ENCODE peak calls at places on chromosomes 7 and 10, in four cellular contexts. W is GM23248, A is neural progenitor cell, D is astrocyte. C is an unnamed sample.

GRCh38 chr10:69097729-69098128 is 9.8 kb downstream of the SRGN start:
- DNase-seq in W (no peak), A (no peak), D (no peak), C (no peak)

GRCh38 chr10:130018730-130019185 is 54.7 kb upstream of the EBF3 start:
- DNase-seq in W (no peak), A (no peak), D (no peak), C (no peak)

GRCh38 chr7:47266799-47267198 is 315.1 kb downstream of the TNS3 start:
- DNase-seq in W (peak; percentile 23), A (no peak), D (no peak), C (no peak)

GRCh38 chr7:107327986-107328569 is 141.8 kb upstream of the GPR22 start:
- DNase-seq in W (peak; percentile 40), A (no peak), D (peak; percentile 20), C (peak; percentile 7)

GRCh38 chr7:50266893-50267386 is 37.6 kb upstream of the IKZF1 start:
- DNase-seq in W (no peak), A (no peak), D (no peak), C (no peak)

GRCh38 chr7:30249986-30250774 is 34.2 kb upstream of the ZNRF2 start:
- DNase-seq in W (no peak), A (no peak), D (no peak), C (no peak)

GRCh38 chr10:88091490-88092061 is 228.2 kb downstream of the PTEN start:
- DNase-seq in W (no peak), A (no peak), D (no peak), C (no peak)

GRCh38 chr7:128889121-128889520 is 21.4 kb downstream of the KCP start:
- DNase-seq in W (peak; percentile 38), A (no peak), D (no peak), C (no peak)

GRCh38 chr7:69457912-69458491 is 140.3 kb upstream of the AUTS2 start:
- DNase-seq in W (peak; percentile 46), A (peak; percentile 76), D (peak; percentile 74), C (peak; percentile 68)

GRCh38 chr10:32929634-32930033 is 28.4 kb downstream of the ITGB1 start:
- DNase-seq in W (no peak), A (no peak), D (peak; percentile 66), C (no peak)

GRCh38 chr10:58930497-58930896 is 245.9 kb upstream of the PHYHIPL start:
- DNase-seq in W (peak; percentile 73), A (no peak), D (peak; percentile 63), C (no peak)

GRCh38 chr7:51317582-51317910 is 937 bp upstream of the COBL start:
- DNase-seq in W (no peak), A (peak; percentile 43), D (no peak), C (no peak)
- TF ChIP-seq EZH2 in W (peak; percentile 55), A (peak; percentile 10), D (no peak), C (no peak)

GRCh38 chr10:99540673-99541531 is 8.2 kb downstream of the NKX2-3 start:
- DNase-seq in W (no peak), A (peak; percentile 72), D (no peak), C (no peak)
- TF ChIP-seq EZH2 in W (peak; percentile 55), A (peak; percentile 86), D (peak; percentile 96), C (peak; percentile 86)

DNA sequence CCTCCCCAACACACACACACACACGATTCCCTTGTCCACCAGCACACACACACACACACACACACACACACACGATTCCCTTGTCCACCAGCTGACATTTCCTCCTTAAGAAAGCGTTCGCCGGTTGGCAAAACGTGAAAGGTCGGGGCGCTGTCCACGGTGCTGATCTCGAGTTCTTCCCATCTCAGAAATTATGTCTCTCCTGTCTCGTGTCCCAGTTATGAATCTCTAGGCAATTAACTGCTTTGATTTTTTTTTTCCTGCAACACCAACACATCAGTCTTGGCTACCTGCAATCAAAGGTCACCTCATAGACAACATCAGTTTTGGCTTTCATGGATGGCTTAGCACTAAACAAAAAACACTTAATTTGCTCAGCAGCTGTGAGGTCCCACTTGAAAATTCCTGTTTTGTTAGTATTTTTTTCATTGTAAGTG is 1.9 kb downstream of the INA start:
- DNase-seq in W (peak; percentile 71), A (peak; percentile 90), D (peak; percentile 14), C (peak; percentile 64)
- TF ChIP-seq EZH2 in W (no peak), A (no peak), D (no peak), C (no peak)

GRCh38 chr10:63072951-63073350 is 60.2 kb upstream of the NRBF2 start:
- DNase-seq in W (no peak), A (no peak), D (no peak), C (no peak)
- TF ChIP-seq EZH2 in W (no peak), A (no peak), D (no peak), C (no peak)

DNA sequence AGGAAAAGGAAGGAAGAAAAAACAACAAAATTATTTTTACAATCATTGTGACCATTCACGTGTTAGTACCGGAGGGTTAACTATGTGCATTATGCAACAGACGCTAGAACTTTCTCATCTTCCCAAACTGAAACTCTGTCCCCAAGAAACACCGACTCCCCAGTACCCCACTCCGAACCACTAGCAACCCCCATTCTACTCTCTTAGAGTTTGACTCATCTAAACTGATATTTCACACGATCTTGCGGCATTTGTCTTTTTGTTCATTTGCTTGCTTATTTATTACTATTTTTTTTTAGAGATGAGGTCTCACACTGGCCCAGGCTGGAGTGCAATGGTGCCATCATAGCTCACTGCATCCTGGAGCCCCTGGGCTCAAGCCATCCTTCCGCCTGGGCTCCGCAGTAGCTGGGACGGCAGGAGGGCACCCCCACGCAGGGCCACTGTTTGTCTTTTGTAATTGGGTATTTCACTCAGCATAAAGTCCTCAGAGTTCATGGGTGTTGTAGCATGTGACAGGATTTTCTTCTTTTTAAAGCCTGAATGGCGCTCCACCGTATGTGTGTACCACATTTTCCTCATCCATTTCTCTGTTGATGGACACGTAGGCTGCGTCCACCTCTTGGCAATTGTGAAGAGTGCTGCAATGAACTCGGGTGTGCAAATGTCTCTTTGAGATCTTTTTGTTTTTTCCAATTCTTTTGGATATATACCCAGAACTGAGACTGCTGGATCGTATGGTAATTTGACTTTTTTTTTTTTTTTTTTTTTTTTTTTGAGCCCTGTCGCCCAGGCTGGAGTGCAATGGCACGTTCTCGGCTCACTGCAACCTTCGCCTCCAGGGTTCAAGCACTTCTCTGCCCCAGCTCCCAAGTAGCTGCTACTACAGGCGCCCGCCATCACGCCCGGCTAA is 9.5 kb downstream of the MNX1 start:
- DNase-seq in W (no peak), A (peak; percentile 38), D (no peak), C (no peak)
- TF ChIP-seq EZH2 in W (peak; percentile 98), A (no peak), D (peak; percentile 74), C (peak; percentile 46)

DNA sequence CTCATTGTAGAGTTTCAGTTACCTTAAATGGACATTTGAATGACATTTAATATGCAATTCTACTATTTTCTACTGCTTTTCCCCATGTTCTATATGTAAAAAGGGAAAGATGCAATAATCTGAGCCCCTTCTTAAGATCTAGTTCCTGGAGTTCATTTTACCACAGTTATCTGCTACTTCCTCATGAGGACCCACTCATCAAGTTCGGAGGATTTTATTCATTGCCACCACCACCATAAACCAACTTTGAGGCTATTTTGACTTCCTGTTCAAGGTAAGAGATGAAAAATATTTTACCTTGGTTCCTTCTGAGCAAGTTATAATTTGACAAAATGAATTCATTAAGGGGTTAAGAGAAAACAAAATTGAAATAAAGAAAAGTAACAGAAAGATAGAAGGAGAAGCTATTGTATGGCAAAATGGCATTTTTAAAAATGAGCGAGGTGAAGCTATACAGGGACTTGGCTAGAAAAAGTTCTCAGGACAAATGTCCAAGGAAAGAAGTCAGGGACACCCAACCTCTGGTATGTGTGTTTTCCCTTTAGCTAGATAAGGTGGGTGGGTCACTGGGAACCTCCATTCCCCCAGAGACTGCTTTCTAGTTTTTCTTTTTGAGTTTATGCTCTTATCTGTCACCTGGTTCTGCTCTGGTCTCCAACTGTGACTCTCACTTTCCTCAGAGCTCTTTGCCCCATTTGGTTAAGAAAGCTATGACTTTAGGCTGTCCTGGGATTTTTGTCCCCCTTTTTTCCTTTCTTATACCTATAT is 14.9 kb upstream of the FAM3C start:
- DNase-seq in W (no peak), A (no peak), D (no peak), C (no peak)
- TF ChIP-seq EZH2 in W (no peak), A (no peak), D (no peak), C (no peak)

GRCh38 chr7:157685430-157686284 is 348.9 kb downstream of the DNAJB6 start:
- DNase-seq in W (no peak), A (peak; percentile 61), D (no peak), C (no peak)

GRCh38 chr7:157684596-157685429 is 348.0 kb downstream of the DNAJB6 start:
- DNase-seq in W (no peak), A (peak; percentile 79), D (no peak), C (no peak)

GRCh38 chr7:157687158-157687557 is 350.4 kb downstream of the DNAJB6 start:
- DNase-seq in W (no peak), A (peak; percentile 4), D (no peak), C (no peak)

GRCh38 chr7:157687845-157688244 is 351.0 kb downstream of the DNAJB6 start:
- DNase-seq in W (no peak), A (peak; percentile 46), D (no peak), C (no peak)

GRCh38 chr7:157686285-157686894 is 349.6 kb downstream of the DNAJB6 start:
- DNase-seq in W (no peak), A (peak; percentile 13), D (peak; percentile 27), C (no peak)
- TF ChIP-seq EZH2 in W (no peak), A (no peak), D (no peak), C (peak; percentile 21)

C was measured in A673.